ENCODE peak calls at places on chromosomes 3 and 15, in ten cellular contexts. F, J, O, E, U, A, H, P, G and B are unnamed samples.
A peak's percentile ranks its signal among the peaks of the same experiment; 100 is the strongest.

GRCh38 chr3:38662544-38662943 is 13.1 kb upstream of the SCN5A start:
- DNase-seq in O (no peak), J (no peak), U (peak; percentile 21), E (no peak), F (no peak), G (peak; percentile 81), A (no peak), P (no peak), H (peak; percentile 43), B (peak; percentile 46)

GRCh38 chr3:55605837-55606236 is 118.7 kb upstream of the WNT5A start:
- DNase-seq in J (no peak), H (no peak), E (no peak), O (no peak), P (no peak), G (no peak), F (no peak), A (no peak), U (no peak), B (no peak)

GRCh38 chr15:96046620-96047240 is 283.8 kb upstream of the NR2F2 start:
- DNase-seq in J (no peak), E (no peak), F (no peak), H (no peak), P (no peak), A (no peak), G (no peak), U (no peak), O (no peak), B (no peak)

GRCh38 chr15:80586141-80586540 is 109.0 kb upstream of the ABHD17C start:
- DNase-seq in U (no peak), P (no peak), F (no peak), G (no peak), O (no peak), J (no peak), H (no peak), A (no peak), E (no peak), B (no peak)

GRCh38 chr15:49902791-49903481 is 216.1 kb downstream of the ATP8B4 start:
- DNase-seq in U (peak; percentile 10), H (peak; percentile 66), F (no peak), P (no peak), O (no peak), E (no peak), J (no peak), A (no peak), G (no peak), B (no peak)

GRCh38 chr3:107208100-107208499 is 169.1 kb upstream of the CCDC54 start:
- DNase-seq in E (no peak), U (peak; percentile 10), P (no peak), J (no peak), H (peak; percentile 99), G (peak; percentile 94), A (no peak), O (no peak), F (no peak), B (peak; percentile 66)

GRCh38 chr3:153443961-153444360 is 281.9 kb downstream of the RAP2B start:
- DNase-seq in U (no peak), E (no peak), A (no peak), O (no peak), J (no peak), F (no peak), H (peak; percentile 1), P (no peak), G (peak; percentile 59), B (peak; percentile 54)

GRCh38 chr15:55909036-55909811 is 84.2 kb downstream of the NEDD4 start:
- DNase-seq in O (no peak), U (no peak), P (no peak), F (no peak), G (no peak), J (no peak), H (peak; percentile 70), E (no peak), A (no peak), B (no peak)

GRCh38 chr15:37101634-37102314 is 1.4 kb upstream of the MEIS2 start:
- DNase-seq in H (peak; percentile 70), O (peak; percentile 87), U (peak; percentile 67), G (peak; percentile 68), E (peak; percentile 85), F (peak; percentile 59), J (peak; percentile 68), A (no peak), P (no peak), B (peak; percentile 68)

GRCh38 chr3:71056327-71056726 is 527.2 kb downstream of the FOXP1 start:
- DNase-seq in A (no peak), E (no peak), O (no peak), J (no peak), F (no peak), G (peak; percentile 79), U (no peak), H (peak; percentile 76), P (no peak), B (no peak)

GRCh38 chr3:141305436-141305835 is 62.9 kb upstream of the ZBTB38 start:
- DNase-seq in H (peak; percentile 74), P (no peak), A (no peak), J (no peak), F (no peak), G (no peak), E (no peak), U (no peak), O (no peak), B (peak; percentile 57)

GRCh38 chr3:188631291-188632010 is 477.5 kb downstream of the LPP start:
- DNase-seq in J (no peak), U (no peak), H (peak; percentile 97), E (no peak), P (no peak), G (no peak), O (no peak), F (no peak), A (no peak), B (peak; percentile 15)

GRCh38 chr15:51621917-51622268 is 678 bp downstream of the DMXL2 start:
- DNase-seq in P (no peak), U (peak; percentile 71), A (no peak), O (peak; percentile 87), J (peak; percentile 50), F (no peak), G (peak; percentile 64), H (peak; percentile 57), E (peak; percentile 70), B (peak; percentile 55)

GRCh38 chr3:5138214-5138981 is 16.3 kb downstream of the ARL8B start:
- DNase-seq in P (no peak), O (no peak), H (peak; percentile 62), J (no peak), U (no peak), A (no peak), E (no peak), G (no peak), F (no peak), B (no peak)

GRCh38 chr15:41559489-41560177 is 621 bp downstream of the TYRO3 start:
- DNase-seq in H (no peak), F (peak; percentile 17), E (no peak), J (peak; percentile 15), O (peak; percentile 57), U (peak; percentile 85), G (peak; percentile 10), P (no peak), A (no peak), B (peak; percentile 31)

GRCh38 chr3:118089563-118089962 is 945.1 kb downstream of the IGSF11 start:
- DNase-seq in A (no peak), J (no peak), O (no peak), G (no peak), P (no peak), H (peak; percentile 60), F (no peak), E (no peak), U (no peak), B (no peak)

GRCh38 chr15:81752149-81752942 is 293.5 kb downstream of the MEX3B start:
- DNase-seq in G (peak; percentile 11), H (peak; percentile 15), A (no peak), J (peak; percentile 44), O (no peak), U (peak; percentile 23), P (no peak), F (peak; percentile 78), E (peak; percentile 77), B (peak; percentile 80)

GRCh38 chr3:37660782-37661181 is 200.9 kb upstream of the CTDSPL start:
- DNase-seq in H (no peak), E (no peak), J (no peak), O (no peak), F (no peak), P (no peak), U (no peak), A (no peak), G (no peak), B (no peak)

GRCh38 chr3:81545572-81545971 is 215.9 kb downstream of the GBE1 start:
- DNase-seq in A (no peak), H (peak; percentile 54), O (no peak), E (no peak), F (no peak), G (no peak), U (no peak), J (no peak), P (no peak), B (no peak)

GRCh38 chr3:177565981-177566380 is 368.7 kb upstream of the TBL1XR1 start:
- DNase-seq in E (no peak), J (no peak), A (no peak), U (no peak), G (no peak), P (no peak), H (no peak), F (no peak), O (no peak), B (no peak)

GRCh38 chr3:178350763-178351162 is 185.5 kb upstream of the KCNMB2 start:
- DNase-seq in E (no peak), A (no peak), G (no peak), P (no peak), O (no peak), F (no peak), U (no peak), J (no peak), H (peak; percentile 58), B (no peak)

GRCh38 chr3:132605374-132605792 is 8.3 kb downstream of the ACKR4 start:
- DNase-seq in G (no peak), F (no peak), J (no peak), E (no peak), U (no peak), P (no peak), A (no peak), H (peak; percentile 23), O (no peak), B (no peak)

GRCh38 chr3:196810963-196811581 is 56.6 kb upstream of the SENP5 start:
- DNase-seq in E (no peak), G (no peak), F (no peak), U (no peak), H (no peak), O (no peak), J (no peak), P (no peak), A (no peak), B (no peak)

GRCh38 chr15:70910958-70911357 is 18.3 kb downstream of the LRRC49 start:
- DNase-seq in P (no peak), O (no peak), A (no peak), H (no peak), J (no peak), E (no peak), U (no peak), G (no peak), F (no peak), B (no peak)

GRCh38 chr3:189324538-189325138 is 152.9 kb downstream of the TPRG1 start:
- DNase-seq in O (no peak), U (no peak), G (peak; percentile 1), E (no peak), P (peak; percentile 92), A (peak; percentile 75), J (no peak), F (peak; percentile 91), H (peak; percentile 72), B (peak; percentile 34)

GRCh38 chr3:177452487-177452886 is 255.2 kb upstream of the TBL1XR1 start:
- DNase-seq in E (no peak), U (no peak), F (peak; percentile 33), H (peak; percentile 94), A (no peak), J (no peak), G (peak; percentile 84), P (no peak), O (no peak), B (peak; percentile 86)

GRCh38 chr3:70840106-70840870 is 527.9 kb upstream of the MDFIC2 start:
- DNase-seq in F (no peak), A (no peak), J (no peak), O (no peak), G (peak; percentile 63), H (peak; percentile 23), U (no peak), P (no peak), E (no peak), B (no peak)

GRCh38 chr3:70811880-70812279 is 499.4 kb upstream of the MDFIC2 start:
- DNase-seq in U (no peak), H (peak; percentile 81), P (no peak), O (no peak), E (peak; percentile 70), G (peak; percentile 21), F (peak; percentile 28), J (no peak), A (no peak), B (no peak)